ENCODE peak calls at places on chromosomes 2 and 18, in eight cellular contexts. Q is brain microvascular endothelial cell, Z is psoas muscle, C is tibial nerve, O is stomach, B is cardiac muscle cell, L is adrenal gland, E is sigmoid colon. P is an unnamed sample.

GRCh38 chr2:51483720-51484119 is 451.8 kb upstream of the NRXN1 start:
- DNase-seq in Q (no peak), Z (no peak), C (no peak), O (no peak), B (no peak), L (no peak), E (no peak), P (no peak)

GRCh38 chr18:22318745-22319407 is 98.8 kb downstream of the CTAGE1 start:
- DNase-seq in Q (peak), Z (no peak), C (no peak), O (no peak), B (no peak), L (peak), E (no peak), P (no peak)

GRCh38 chr2:159968282-159968900 is 94.0 kb downstream of the PLA2R1 start:
- DNase-seq in Q (peak), Z (no peak), C (peak), O (no peak), B (peak), L (peak), E (no peak), P (no peak)

GRCh38 chr2:53075760-53076159 is 691.8 kb upstream of the CHAC2 start:
- DNase-seq in Q (no peak), Z (no peak), C (peak), O (no peak), B (no peak), L (no peak), E (no peak), P (no peak)

GRCh38 chr2:96537066-96537733 is 648 bp downstream of the ARID5A start:
- DNase-seq in Q (no peak), Z (peak), C (peak), O (peak), B (peak), L (peak), E (peak), P (no peak)

GRCh38 chr2:121199281-121200010 is 85.6 kb downstream of the TFCP2L1 start:
- DNase-seq in Q (no peak), Z (no peak), C (no peak), O (no peak), B (no peak), L (no peak), E (peak), P (no peak)

GRCh38 chr18:25831226-25831828 is 259.1 kb downstream of the SS18 start:
- DNase-seq in Q (no peak), Z (peak), C (no peak), O (no peak), B (no peak), L (peak), E (no peak), P (no peak)

GRCh38 chr2:74984947-74985637 is 26.6 kb downstream of the POLE4 start:
- DNase-seq in Q (no peak), Z (no peak), C (no peak), O (no peak), B (no peak), L (no peak), E (no peak), P (no peak)

GRCh38 chr18:67400502-67401117 is 115.9 kb downstream of the DSEL start:
- DNase-seq in Q (peak), Z (no peak), C (no peak), O (no peak), B (no peak), L (no peak), E (no peak), P (no peak)

GRCh38 chr2:28160986-28161425 is 231.7 kb upstream of the FOSL2 start:
- DNase-seq in Q (no peak), Z (no peak), C (no peak), O (no peak), B (no peak), L (no peak), E (no peak), P (no peak)

GRCh38 chr2:47907097-47907781 is 941 bp upstream of the FBXO11 start:
- DNase-seq in Q (no peak), Z (no peak), C (peak), O (peak), B (peak), L (peak), E (no peak), P (no peak)

GRCh38 chr2:226652388-226652787 is 147.2 kb downstream of the IRS1 start:
- DNase-seq in Q (peak), Z (no peak), C (no peak), O (no peak), B (no peak), L (no peak), E (no peak), P (no peak)

GRCh38 chr2:170771049-170771937 is 1.1 kb downstream of the ERICH2 start:
- DNase-seq in Q (no peak), Z (no peak), C (peak), O (no peak), B (no peak), L (no peak), E (no peak), P (peak)

GRCh38 chr2:88754585-88755305 is 63.3 kb downstream of the RPIA start:
- DNase-seq in Q (no peak), Z (no peak), C (no peak), O (no peak), B (no peak), L (no peak), E (no peak), P (no peak)

GRCh38 chr2:19648583-19648982 is 253.2 kb downstream of the TTC32 start:
- DNase-seq in Q (peak), Z (peak), C (peak), O (no peak), B (no peak), L (no peak), E (peak), P (peak)

GRCh38 chr2:19651466-19651865 is 250.3 kb downstream of the TTC32 start:
- DNase-seq in Q (no peak), Z (no peak), C (no peak), O (no peak), B (no peak), L (no peak), E (no peak), P (peak)

GRCh38 chr2:19646987-19647386 is 254.8 kb downstream of the TTC32 start:
- DNase-seq in Q (no peak), Z (no peak), C (no peak), O (no peak), B (no peak), L (no peak), E (no peak), P (no peak)

GRCh38 chr2:19649107-19649506 is 252.7 kb downstream of the TTC32 start:
- DNase-seq in Q (peak), Z (no peak), C (no peak), O (no peak), B (no peak), L (no peak), E (no peak), P (no peak)

GRCh38 chr2:19649785-19650380 is 251.9 kb downstream of the TTC32 start:
- DNase-seq in Q (peak), Z (no peak), C (peak), O (no peak), B (peak), L (no peak), E (peak), P (peak)
- H3K27ac ChIP-seq in Q (peak), Z (no peak), C (no peak), O (no peak), B (no peak), L (no peak), E (no peak), P (peak)

GRCh38 chr2:191032588-191033429 is 18.8 kb upstream of the STAT1 start:
- DNase-seq in Q (no peak), Z (no peak), C (no peak), O (no peak), B (peak), L (no peak), E (no peak), P (no peak)
- TF ChIP-seq CTCF in Q (no peak), Z (no peak), C (no peak), O (no peak), B (no peak), L (no peak), E (no peak), P (no peak)

GRCh38 chr18:10926565-10927194 is 222.7 kb downstream of the PIEZO2 start:
- DNase-seq in Q (peak), Z (no peak), C (no peak), O (no peak), B (no peak), L (peak), E (no peak), P (no peak)
- H3K4me3 ChIP-seq in Q (peak), Z (no peak), C (peak), O (no peak), B (no peak), L (no peak), E (no peak), P (peak)

GRCh38 chr2:201138401-201138970 is 22.5 kb downstream of the CFLAR start:
- DNase-seq in Q (no peak), Z (no peak), C (no peak), O (no peak), B (no peak), L (no peak), E (no peak), P (no peak)
- H3K27ac ChIP-seq in Q (no peak), Z (no peak), C (no peak), O (no peak), B (no peak), L (no peak), E (no peak), P (no peak)

GRCh38 chr2:135819211-135819610 is 17.8 kb downstream of the LCT start:
- DNase-seq in Q (peak), Z (no peak), C (no peak), O (no peak), B (no peak), L (no peak), E (no peak), P (no peak)
- TF ChIP-seq CTCF in Q (peak), Z (no peak), C (no peak), O (no peak), B (peak), L (no peak), E (no peak), P (no peak)

GRCh38 chr18:35030234-35030989 is 10.8 kb upstream of the MAPRE2 start:
- DNase-seq in Q (no peak), Z (no peak), C (no peak), O (no peak), B (no peak), L (no peak), E (no peak), P (no peak)
- H3K4me3 ChIP-seq in Q (no peak), Z (peak), C (peak), O (peak), B (no peak), L (peak), E (peak), P (peak)

GRCh38 chr2:1731512-1731962 is 12.8 kb downstream of the PXDN start:
- DNase-seq in Q (no peak), Z (peak), C (no peak), O (peak), B (no peak), L (peak), E (peak), P (peak)
- H3K27ac ChIP-seq in Q (peak), Z (peak), C (peak), O (peak), B (no peak), L (peak), E (peak), P (peak)

DNA sequence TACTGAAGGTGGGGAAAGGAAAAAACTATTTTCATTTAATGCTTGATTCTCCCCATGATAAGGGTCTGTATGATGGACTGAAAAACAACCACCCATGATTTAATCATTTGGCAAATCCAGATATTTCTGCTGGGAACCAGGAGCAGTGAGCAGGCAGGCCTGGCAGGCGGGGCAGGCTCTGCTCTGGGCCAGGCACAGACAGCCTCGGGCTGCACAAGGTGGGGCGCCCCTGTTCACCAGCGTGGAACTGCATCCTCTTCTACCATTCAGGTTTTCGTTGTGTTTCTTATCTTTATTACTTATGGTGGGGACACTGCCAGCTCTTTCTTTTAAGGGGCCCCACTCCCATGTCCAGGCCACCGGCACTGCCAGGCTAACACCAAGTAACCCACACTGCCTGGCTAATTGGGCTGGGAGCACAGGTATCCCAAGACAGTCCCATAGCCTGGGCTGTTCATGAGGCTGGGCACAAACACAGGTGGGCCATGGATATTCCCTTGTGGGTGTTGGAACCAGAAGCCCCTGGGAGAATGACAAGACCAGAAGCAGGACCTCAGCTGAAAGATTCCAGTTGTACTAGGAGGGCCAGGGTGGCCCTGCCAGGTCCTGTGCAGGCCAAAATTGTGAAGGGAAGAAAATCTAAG is 57.1 kb upstream of the RALBP1 start:
- DNase-seq in Q (no peak), Z (no peak), C (no peak), O (no peak), B (no peak), L (no peak), E (peak), P (no peak)
- TF ChIP-seq CTCF in Q (no peak), Z (no peak), C (no peak), O (no peak), B (no peak), L (no peak), E (no peak), P (no peak)

GRCh38 chr2:179861027-179861776 is at the start of gene ZNF385B:
- DNase-seq in Q (no peak), Z (peak), C (no peak), O (no peak), B (peak), L (no peak), E (peak), P (no peak)
- H3K4me3 ChIP-seq in Q (peak), Z (peak), C (peak), O (peak), B (peak), L (peak), E (peak), P (peak)